ENCODE peak calls at places on chromosomes 7 and 10, in ten cellular contexts. One of them, this sample, is unnamed.

GRCh38 chr10:51832652-51833383 is 133.4 kb upstream of the CSTF2T start:
- DNase-seq in SW480: peak; percentile 68
- DNase-seq in amygdala: no peak
- DNase-seq in MCF 10A: peak; percentile 83
- DNase-seq in smooth muscle cell of the brain vasculature: peak; percentile 3
- DNase-seq in T-helper 22 cell: no peak
- DNase-seq in stimulated activated CD8-positive, alpha-beta memory T cell treated with anti-CD3 and anti-CD28 coated beads, Interleukin-7, amount 100 ng/mL, for 4 hours: no peak
- DNase-seq in SHP77: no peak
- DNase-seq in astrocyte of the spinal cord: peak; percentile 76
- DNase-seq in CD4-positive, alpha-beta memory T cell: no peak
- DNase-seq in this sample: no peak

GRCh38 chr7:118590107-118590506 is 365.6 kb downstream of the ANKRD7 start:
- DNase-seq in SW480: no peak
- DNase-seq in amygdala: no peak
- DNase-seq in MCF 10A: peak; percentile 53
- DNase-seq in smooth muscle cell of the brain vasculature: no peak
- DNase-seq in T-helper 22 cell: no peak
- DNase-seq in stimulated activated CD8-positive, alpha-beta memory T cell treated with anti-CD3 and anti-CD28 coated beads, Interleukin-7, amount 100 ng/mL, for 4 hours: no peak
- DNase-seq in SHP77: no peak
- DNase-seq in astrocyte of the spinal cord: peak; percentile 9
- DNase-seq in CD4-positive, alpha-beta memory T cell: no peak
- DNase-seq in this sample: no peak

GRCh38 chr7:107002131-107002803 is 42.2 kb upstream of the PRKAR2B start:
- DNase-seq in SW480: no peak
- DNase-seq in amygdala: no peak
- DNase-seq in MCF 10A: no peak
- DNase-seq in smooth muscle cell of the brain vasculature: no peak
- DNase-seq in T-helper 22 cell: no peak
- DNase-seq in stimulated activated CD8-positive, alpha-beta memory T cell treated with anti-CD3 and anti-CD28 coated beads, Interleukin-7, amount 100 ng/mL, for 4 hours: no peak
- DNase-seq in SHP77: no peak
- DNase-seq in astrocyte of the spinal cord: no peak
- DNase-seq in CD4-positive, alpha-beta memory T cell: no peak
- DNase-seq in this sample: no peak

GRCh38 chr10:84097787-84098353 is 41.4 kb upstream of the GHITM start:
- DNase-seq in SW480: peak; percentile 11
- DNase-seq in amygdala: no peak
- DNase-seq in MCF 10A: peak; percentile 28
- DNase-seq in smooth muscle cell of the brain vasculature: no peak
- DNase-seq in T-helper 22 cell: no peak
- DNase-seq in stimulated activated CD8-positive, alpha-beta memory T cell treated with anti-CD3 and anti-CD28 coated beads, Interleukin-7, amount 100 ng/mL, for 4 hours: no peak
- DNase-seq in SHP77: peak; percentile 0
- DNase-seq in astrocyte of the spinal cord: peak; percentile 22
- DNase-seq in CD4-positive, alpha-beta memory T cell: no peak
- DNase-seq in this sample: no peak

GRCh38 chr10:100709146-100709545 is 36.2 kb upstream of the PAX2 start:
- DNase-seq in SW480: no peak
- DNase-seq in amygdala: no peak
- DNase-seq in MCF 10A: no peak
- DNase-seq in smooth muscle cell of the brain vasculature: no peak
- DNase-seq in T-helper 22 cell: no peak
- DNase-seq in stimulated activated CD8-positive, alpha-beta memory T cell treated with anti-CD3 and anti-CD28 coated beads, Interleukin-7, amount 100 ng/mL, for 4 hours: no peak
- DNase-seq in SHP77: no peak
- DNase-seq in astrocyte of the spinal cord: no peak
- DNase-seq in CD4-positive, alpha-beta memory T cell: no peak
- DNase-seq in this sample: no peak

GRCh38 chr10:17240617-17241016 is 12.6 kb downstream of the VIM start:
- DNase-seq in SW480: no peak
- DNase-seq in amygdala: no peak
- DNase-seq in MCF 10A: no peak
- DNase-seq in smooth muscle cell of the brain vasculature: no peak
- DNase-seq in T-helper 22 cell: no peak
- DNase-seq in stimulated activated CD8-positive, alpha-beta memory T cell treated with anti-CD3 and anti-CD28 coated beads, Interleukin-7, amount 100 ng/mL, for 4 hours: no peak
- DNase-seq in SHP77: no peak
- DNase-seq in astrocyte of the spinal cord: no peak
- DNase-seq in CD4-positive, alpha-beta memory T cell: no peak
- DNase-seq in this sample: no peak

GRCh38 chr7:2761131-2761624 is 73.2 kb downstream of the AMZ1 start:
- DNase-seq in SW480: no peak
- DNase-seq in amygdala: no peak
- DNase-seq in MCF 10A: no peak
- DNase-seq in smooth muscle cell of the brain vasculature: no peak
- DNase-seq in T-helper 22 cell: no peak
- DNase-seq in stimulated activated CD8-positive, alpha-beta memory T cell treated with anti-CD3 and anti-CD28 coated beads, Interleukin-7, amount 100 ng/mL, for 4 hours: no peak
- DNase-seq in SHP77: no peak
- DNase-seq in astrocyte of the spinal cord: no peak
- DNase-seq in CD4-positive, alpha-beta memory T cell: no peak
- DNase-seq in this sample: no peak

GRCh38 chr10:75771606-75772005 is 340.2 kb downstream of the LRMDA start:
- DNase-seq in SW480: no peak
- DNase-seq in amygdala: no peak
- DNase-seq in MCF 10A: peak; percentile 18
- DNase-seq in smooth muscle cell of the brain vasculature: no peak
- DNase-seq in T-helper 22 cell: no peak
- DNase-seq in stimulated activated CD8-positive, alpha-beta memory T cell treated with anti-CD3 and anti-CD28 coated beads, Interleukin-7, amount 100 ng/mL, for 4 hours: no peak
- DNase-seq in SHP77: no peak
- DNase-seq in astrocyte of the spinal cord: no peak
- DNase-seq in CD4-positive, alpha-beta memory T cell: no peak
- DNase-seq in this sample: no peak

GRCh38 chr10:104393387-104393786 is 39.8 kb downstream of the CFAP58 start:
- DNase-seq in SW480: no peak
- DNase-seq in amygdala: no peak
- DNase-seq in MCF 10A: no peak
- DNase-seq in smooth muscle cell of the brain vasculature: no peak
- DNase-seq in T-helper 22 cell: no peak
- DNase-seq in stimulated activated CD8-positive, alpha-beta memory T cell treated with anti-CD3 and anti-CD28 coated beads, Interleukin-7, amount 100 ng/mL, for 4 hours: no peak
- DNase-seq in SHP77: no peak
- DNase-seq in astrocyte of the spinal cord: no peak
- DNase-seq in CD4-positive, alpha-beta memory T cell: no peak
- DNase-seq in this sample: no peak

GRCh38 chr7:125678771-125679170 is 749.1 kb upstream of the POT1 start:
- DNase-seq in SW480: no peak
- DNase-seq in amygdala: no peak
- DNase-seq in MCF 10A: no peak
- DNase-seq in smooth muscle cell of the brain vasculature: no peak
- DNase-seq in T-helper 22 cell: no peak
- DNase-seq in stimulated activated CD8-positive, alpha-beta memory T cell treated with anti-CD3 and anti-CD28 coated beads, Interleukin-7, amount 100 ng/mL, for 4 hours: no peak
- DNase-seq in SHP77: no peak
- DNase-seq in astrocyte of the spinal cord: no peak
- DNase-seq in CD4-positive, alpha-beta memory T cell: no peak
- DNase-seq in this sample: no peak

GRCh38 chr10:64086083-64086772 is 565.0 kb downstream of the REEP3 start:
- DNase-seq in SW480: no peak
- DNase-seq in amygdala: no peak
- DNase-seq in MCF 10A: no peak
- DNase-seq in smooth muscle cell of the brain vasculature: no peak
- DNase-seq in T-helper 22 cell: no peak
- DNase-seq in stimulated activated CD8-positive, alpha-beta memory T cell treated with anti-CD3 and anti-CD28 coated beads, Interleukin-7, amount 100 ng/mL, for 4 hours: no peak
- DNase-seq in SHP77: no peak
- DNase-seq in astrocyte of the spinal cord: no peak
- DNase-seq in CD4-positive, alpha-beta memory T cell: no peak
- DNase-seq in this sample: no peak

GRCh38 chr7:155722118-155722517 is 77.7 kb downstream of the RBM33 start:
- DNase-seq in SW480: no peak
- DNase-seq in amygdala: no peak
- DNase-seq in MCF 10A: no peak
- DNase-seq in smooth muscle cell of the brain vasculature: no peak
- DNase-seq in T-helper 22 cell: no peak
- DNase-seq in stimulated activated CD8-positive, alpha-beta memory T cell treated with anti-CD3 and anti-CD28 coated beads, Interleukin-7, amount 100 ng/mL, for 4 hours: no peak
- DNase-seq in SHP77: no peak
- DNase-seq in astrocyte of the spinal cord: no peak
- DNase-seq in CD4-positive, alpha-beta memory T cell: no peak
- DNase-seq in this sample: no peak

GRCh38 chr7:44378744-44379143 is 53.4 kb upstream of the CAMK2B start:
- DNase-seq in SW480: peak; percentile 69
- DNase-seq in amygdala: no peak
- DNase-seq in MCF 10A: peak; percentile 54
- DNase-seq in smooth muscle cell of the brain vasculature: no peak
- DNase-seq in T-helper 22 cell: no peak
- DNase-seq in stimulated activated CD8-positive, alpha-beta memory T cell treated with anti-CD3 and anti-CD28 coated beads, Interleukin-7, amount 100 ng/mL, for 4 hours: no peak
- DNase-seq in SHP77: no peak
- DNase-seq in astrocyte of the spinal cord: peak; percentile 83
- DNase-seq in CD4-positive, alpha-beta memory T cell: no peak
- DNase-seq in this sample: no peak

GRCh38 chr7:130154131-130154500 is 51.1 kb downstream of the TMEM209 start:
- DNase-seq in SW480: peak; percentile 63
- DNase-seq in amygdala: no peak
- DNase-seq in MCF 10A: peak; percentile 48
- DNase-seq in smooth muscle cell of the brain vasculature: no peak
- DNase-seq in T-helper 22 cell: no peak
- DNase-seq in stimulated activated CD8-positive, alpha-beta memory T cell treated with anti-CD3 and anti-CD28 coated beads, Interleukin-7, amount 100 ng/mL, for 4 hours: no peak
- DNase-seq in SHP77: no peak
- DNase-seq in astrocyte of the spinal cord: no peak
- DNase-seq in CD4-positive, alpha-beta memory T cell: no peak
- DNase-seq in this sample: no peak

GRCh38 chr10:101777085-101777856 is 1.4 kb upstream of the FGF8 start:
- DNase-seq in SW480: no peak
- DNase-seq in amygdala: no peak
- DNase-seq in MCF 10A: no peak
- DNase-seq in smooth muscle cell of the brain vasculature: no peak
- DNase-seq in T-helper 22 cell: no peak
- DNase-seq in stimulated activated CD8-positive, alpha-beta memory T cell treated with anti-CD3 and anti-CD28 coated beads, Interleukin-7, amount 100 ng/mL, for 4 hours: no peak
- DNase-seq in SHP77: no peak
- DNase-seq in astrocyte of the spinal cord: no peak
- DNase-seq in CD4-positive, alpha-beta memory T cell: no peak
- DNase-seq in this sample: no peak

GRCh38 chr7:157874870-157875229 is 538.0 kb downstream of the DNAJB6 start:
- DNase-seq in SW480: no peak
- DNase-seq in amygdala: no peak
- DNase-seq in MCF 10A: no peak
- DNase-seq in smooth muscle cell of the brain vasculature: no peak
- DNase-seq in T-helper 22 cell: no peak
- DNase-seq in stimulated activated CD8-positive, alpha-beta memory T cell treated with anti-CD3 and anti-CD28 coated beads, Interleukin-7, amount 100 ng/mL, for 4 hours: no peak
- DNase-seq in SHP77: no peak
- DNase-seq in astrocyte of the spinal cord: peak; percentile 3
- DNase-seq in CD4-positive, alpha-beta memory T cell: no peak
- DNase-seq in this sample: no peak